ENCODE peak calls at places on chromosome 2, in four cellular contexts. K, V, Y and M are unnamed samples.

GRCh38 chr2:24228470-24228869 is 53.6 kb downstream of the FAM228A start:
- DNase-seq in K (peak), V (no peak), Y (no peak), M (no peak)

GRCh38 chr2:218895758-218896500 is 15.3 kb downstream of the WNT10A start:
- DNase-seq in K (no peak), V (no peak), Y (no peak), M (no peak)

GRCh38 chr2:157995117-157995516 is 106.6 kb upstream of the UPP2 start:
- DNase-seq in K (no peak), V (no peak), Y (no peak), M (no peak)

GRCh38 chr2:217279130-217279529 is 419.3 kb upstream of the TNP1 start:
- DNase-seq in K (no peak), V (no peak), Y (no peak), M (peak)

GRCh38 chr2:236176417-236176816 is 8.2 kb upstream of the GBX2 start:
- DNase-seq in K (peak), V (no peak), Y (no peak), M (no peak)

GRCh38 chr2:239881031-239881471 is 144.1 kb downstream of the NDUFA10 start:
- DNase-seq in K (no peak), V (peak), Y (no peak), M (no peak)

GRCh38 chr2:159614534-159615186 is 1.7 kb downstream of the BAZ2B start:
- DNase-seq in K (no peak), V (no peak), Y (no peak), M (no peak)

GRCh38 chr2:202609381-202610145 is 25.2 kb upstream of the FAM117B start:
- DNase-seq in K (no peak), V (no peak), Y (no peak), M (no peak)

GRCh38 chr2:217611056-217611455 is 391.7 kb downstream of the TNS1 start:
- DNase-seq in K (no peak), V (no peak), Y (no peak), M (no peak)

GRCh38 chr2:56871641-56872040 is 687.9 kb downstream of the CCDC85A start:
- DNase-seq in K (no peak), V (no peak), Y (no peak), M (peak)

GRCh38 chr2:128369626-128370467 is 51.2 kb upstream of the HS6ST1 start:
- DNase-seq in K (no peak), V (peak), Y (no peak), M (no peak)

GRCh38 chr2:120511546-120512320 is 165.8 kb downstream of the INHBB start:
- DNase-seq in K (no peak), V (no peak), Y (no peak), M (no peak)

GRCh38 chr2:214593723-214594122 is 182.9 kb downstream of the VWC2L start:
- DNase-seq in K (peak), V (no peak), Y (no peak), M (peak)

GRCh38 chr2:42848270-42848669 is 55.9 kb upstream of the HAAO start:
- DNase-seq in K (no peak), V (no peak), Y (no peak), M (no peak)

GRCh38 chr2:230677182-230677946 is 35.3 kb upstream of the CAB39 start:
- DNase-seq in K (no peak), V (no peak), Y (no peak), M (no peak)

GRCh38 chr2:134141598-134142340 is 112.1 kb upstream of the MGAT5 start:
- DNase-seq in K (no peak), V (no peak), Y (no peak), M (no peak)

GRCh38 chr2:28566441-28567075 is 70.7 kb downstream of the PLB1 start:
- DNase-seq in K (peak), V (peak), Y (peak), M (peak)

GRCh38 chr2:16166327-16166981 is 226.1 kb downstream of the MYCN start:
- DNase-seq in K (no peak), V (no peak), Y (no peak), M (no peak)

GRCh38 chr2:202035089-202035940 is 1.7 kb downstream of the FZD7 start:
- DNase-seq in K (peak), V (peak), Y (peak), M (no peak)

GRCh38 chr2:119011162-119011909 is 69.3 kb downstream of the MARCO start:
- DNase-seq in K (peak), V (no peak), Y (no peak), M (no peak)

GRCh38 chr2:240210198-240210965 is 69.9 kb upstream of the OTOS start:
- DNase-seq in K (no peak), V (peak), Y (no peak), M (no peak)

GRCh38 chr2:36172828-36173227 is 182.8 kb upstream of the CRIM1 start:
- DNase-seq in K (no peak), V (no peak), Y (no peak), M (no peak)

GRCh38 chr2:159637988-159638501 is 21.7 kb upstream of the BAZ2B start:
- DNase-seq in K (no peak), V (no peak), Y (no peak), M (peak)

GRCh38 chr2:9099341-9099751 is 95.9 kb upstream of the MBOAT2 start:
- DNase-seq in K (no peak), V (no peak), Y (no peak), M (no peak)

GRCh38 chr2:154706660-154707059 is 8.2 kb downstream of the KCNJ3 start:
- DNase-seq in K (no peak), V (no peak), Y (no peak), M (no peak)

GRCh38 chr2:44937688-44938240 is 3.7 kb upstream of the SIX3 start:
- DNase-seq in K (no peak), V (no peak), Y (peak), M (no peak)

DNA sequence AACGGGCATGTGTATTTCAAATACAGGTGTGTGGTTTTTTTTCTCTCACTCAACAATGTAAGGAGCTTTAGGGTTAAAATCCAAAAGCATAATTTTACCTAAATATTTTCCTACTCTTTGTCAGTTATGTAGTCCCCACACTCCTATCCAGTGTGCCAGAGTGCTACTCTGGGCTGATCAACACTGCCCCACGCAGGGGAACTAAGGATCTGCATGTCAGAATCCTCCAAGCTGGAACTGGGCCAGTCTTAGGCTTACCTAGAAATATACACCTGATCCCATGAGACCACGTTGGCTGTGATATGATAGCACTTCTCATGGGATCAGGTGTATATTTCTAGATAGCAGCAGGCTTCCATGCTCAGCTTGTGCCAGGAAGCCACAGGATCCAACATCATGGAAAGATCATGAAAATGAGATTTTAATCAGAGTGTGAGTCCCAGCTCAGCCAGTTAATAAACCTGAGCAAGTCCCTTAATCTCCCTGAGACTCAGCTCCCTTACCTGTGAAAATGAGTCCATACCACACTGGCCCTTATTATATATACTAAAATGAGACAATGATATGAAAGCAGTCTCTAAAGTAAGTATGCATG is 29.7 kb downstream of the CCDC141 start:
- DNase-seq in K (peak), V (peak), Y (no peak), M (no peak)
- TF ChIP-seq CTCF in K (peak), V (no peak), Y (no peak), M (peak)

GRCh38 chr2:86025229-86025820 is 80.4 kb downstream of the POLR1A start:
- DNase-seq in K (no peak), V (no peak), Y (no peak), M (no peak)
- TF ChIP-seq CTCF in K (peak), V (no peak), Y (no peak), M (peak)

GRCh38 chr2:238835726-238836301 is 12.1 kb upstream of the TWIST2 start:
- DNase-seq in K (no peak), V (no peak), Y (no peak), M (no peak)
- TF ChIP-seq CTCF in K (peak), V (no peak), Y (no peak), M (peak)

GRCh38 chr2:199740111-199740428 is 110.9 kb downstream of the FTCDNL1 start:
- DNase-seq in K (no peak), V (no peak), Y (peak), M (no peak)
- TF ChIP-seq CTCF in K (no peak), V (no peak), Y (no peak), M (no peak)

GRCh38 chr2:208939852-208940251 is 484.0 kb upstream of the MAP2 start:
- DNase-seq in K (no peak), V (no peak), Y (no peak), M (no peak)
- TF ChIP-seq CTCF in K (no peak), V (no peak), Y (no peak), M (no peak)

GRCh38 chr2:207530160-207531023 is 630 bp downstream of the CREB1 start:
- DNase-seq in K (peak), V (peak), Y (peak), M (no peak)

GRCh38 chr2:207528980-207529329 is 807 bp upstream of the CREB1 start:
- DNase-seq in K (no peak), V (peak), Y (no peak), M (no peak)

GRCh38 chr2:207531024-207531411 is 1.3 kb downstream of the CREB1 start:
- DNase-seq in K (no peak), V (no peak), Y (no peak), M (no peak)

GRCh38 chr2:207532676-207533075 is 2.9 kb downstream of the CREB1 start:
- DNase-seq in K (no peak), V (no peak), Y (no peak), M (no peak)

DNA sequence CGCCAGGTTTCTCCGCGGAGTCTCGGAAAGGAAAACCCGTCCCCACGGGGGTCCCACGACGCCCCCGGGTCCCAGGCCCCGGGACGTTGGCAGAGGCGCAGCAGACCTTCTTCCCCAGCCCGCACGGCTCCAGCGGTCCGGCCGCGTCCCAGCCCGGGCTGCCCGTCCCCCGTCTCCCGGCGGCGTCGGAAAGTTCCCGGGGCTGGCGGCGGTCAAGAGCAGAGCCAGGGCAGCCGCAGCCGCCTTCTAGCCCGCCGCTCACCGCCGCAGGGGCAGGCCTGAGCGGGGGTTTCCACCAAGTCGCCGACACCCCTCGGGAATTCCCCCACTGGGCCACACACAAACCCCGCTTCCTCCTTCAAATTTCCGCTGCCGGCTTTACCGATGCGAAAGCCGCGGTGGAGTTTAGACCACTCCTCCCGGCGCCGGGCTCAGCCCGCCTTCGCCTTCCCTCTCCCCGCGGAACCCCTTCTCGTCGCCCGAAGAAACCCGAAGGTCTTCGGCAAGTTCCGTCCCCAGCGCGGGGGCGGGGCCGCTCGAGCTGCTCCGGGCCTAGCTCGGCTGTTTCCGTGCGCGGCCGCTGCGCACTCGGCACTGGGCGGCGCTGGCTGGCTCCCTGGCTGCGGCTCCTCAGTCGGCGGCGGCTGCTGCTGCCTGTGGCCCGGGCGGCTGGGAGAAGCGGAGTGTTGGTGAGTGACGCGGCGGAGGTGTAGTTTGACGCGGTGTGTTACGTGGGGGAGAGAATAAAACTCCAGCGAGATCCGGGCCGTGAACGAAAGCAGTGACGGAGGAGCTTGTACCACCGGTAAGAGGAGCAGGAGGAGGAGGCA is at the start of gene CREB1:
- DNase-seq in K (peak), V (peak), Y (peak), M (peak)
- TF ChIP-seq CTCF in K (no peak), V (no peak), Y (peak), M (no peak)

GRCh38 chr2:11132036-11132671 is 23.1 kb upstream of the SLC66A3 start:
- DNase-seq in K (no peak), V (no peak), Y (no peak), M (no peak)
- TF ChIP-seq CTCF in K (no peak), V (no peak), Y (no peak), M (no peak)